ENCODE peak calls at places on chromosomes 4 and X, in seven cellular contexts. One of them, this sample, is unnamed.

GRCh38 chr4:10457255-10457801 is at the start of gene ZNF518B:
- DNase-seq in putamen: peak
- DNase-seq in NCI-H748 treated with DMSO at 0.1 percent for 48 hours: peak
- DNase-seq in NCI-H774: peak
- DNase-seq in HCT116: peak
- DNase-seq in NCI-H187: peak
- DNase-seq in NCI-H1092: peak
- DNase-seq in this sample: no peak

GRCh38 chrX:40652664-40653063 is 5.3 kb upstream of the CXorf38 start:
- DNase-seq in NCI-H187: no peak
- DNase-seq in NCI-H774: no peak
- DNase-seq in NCI-H748 treated with DMSO at 0.1 percent for 48 hours: no peak
- DNase-seq in HCT116: no peak
- DNase-seq in putamen: no peak
- DNase-seq in NCI-H1092: no peak
- DNase-seq in this sample: no peak

GRCh38 chr4:15757084-15757483 is 21.0 kb upstream of the CD38 start:
- DNase-seq in HCT116: no peak
- DNase-seq in NCI-H774: no peak
- DNase-seq in putamen: no peak
- DNase-seq in NCI-H1092: no peak
- DNase-seq in NCI-H187: no peak
- DNase-seq in NCI-H748 treated with DMSO at 0.1 percent for 48 hours: no peak
- DNase-seq in this sample: no peak

GRCh38 chr4:7115557-7116340 is 47.9 kb upstream of the GRPEL1 start:
- DNase-seq in HCT116: no peak
- DNase-seq in NCI-H187: no peak
- DNase-seq in NCI-H748 treated with DMSO at 0.1 percent for 48 hours: no peak
- DNase-seq in NCI-H774: no peak
- DNase-seq in putamen: no peak
- DNase-seq in NCI-H1092: no peak
- DNase-seq in this sample: no peak

GRCh38 chr4:146638801-146639351 is at the start of gene POU4F2:
- DNase-seq in NCI-H774: no peak
- DNase-seq in NCI-H1092: no peak
- DNase-seq in HCT116: no peak
- DNase-seq in NCI-H748 treated with DMSO at 0.1 percent for 48 hours: no peak
- DNase-seq in NCI-H187: no peak
- DNase-seq in putamen: no peak
- DNase-seq in this sample: no peak

GRCh38 chrX:16743604-16744325 is 24.4 kb downstream of the SYAP1 start:
- DNase-seq in NCI-H774: no peak
- DNase-seq in NCI-H748 treated with DMSO at 0.1 percent for 48 hours: no peak
- DNase-seq in NCI-H1092: no peak
- DNase-seq in putamen: no peak
- DNase-seq in HCT116: no peak
- DNase-seq in NCI-H187: no peak
- DNase-seq in this sample: no peak

GRCh38 chrX:109362101-109362500 is 119.8 kb downstream of the GUCY2F start:
- DNase-seq in NCI-H774: no peak
- DNase-seq in NCI-H748 treated with DMSO at 0.1 percent for 48 hours: no peak
- DNase-seq in NCI-H1092: no peak
- DNase-seq in HCT116: no peak
- DNase-seq in putamen: no peak
- DNase-seq in NCI-H187: no peak
- DNase-seq in this sample: no peak

GRCh38 chrX:11010476-11010875 is 100.7 kb upstream of the HCCS start:
- DNase-seq in NCI-H1092: no peak
- DNase-seq in NCI-H748 treated with DMSO at 0.1 percent for 48 hours: no peak
- DNase-seq in NCI-H187: no peak
- DNase-seq in NCI-H774: no peak
- DNase-seq in putamen: no peak
- DNase-seq in HCT116: no peak
- DNase-seq in this sample: no peak

GRCh38 chr4:68735106-68735505 is 64.7 kb upstream of the UGT2B15 start:
- DNase-seq in NCI-H774: no peak
- DNase-seq in NCI-H187: no peak
- DNase-seq in putamen: no peak
- DNase-seq in NCI-H1092: no peak
- DNase-seq in NCI-H748 treated with DMSO at 0.1 percent for 48 hours: no peak
- DNase-seq in HCT116: no peak
- DNase-seq in this sample: no peak

GRCh38 chr4:184763150-184763780 is 29.4 kb upstream of the CENPU start:
- DNase-seq in putamen: no peak
- DNase-seq in NCI-H1092: no peak
- DNase-seq in NCI-H774: no peak
- DNase-seq in NCI-H187: no peak
- DNase-seq in HCT116: no peak
- DNase-seq in NCI-H748 treated with DMSO at 0.1 percent for 48 hours: no peak
- DNase-seq in this sample: no peak

This sample was measured in cortex of kidney.